ENCODE peak calls at places on chromosomes 4 and X, in nine cellular contexts. Z, B, V, F, G, X, Q, O and P are unnamed samples.

GRCh38 chr4:146469053-146469452 is 52.7 kb downstream of the SLC10A7 start:
- DNase-seq in O (no peak), F (no peak), X (no peak), B (no peak), Z (no peak), G (no peak), V (peak; percentile 13), Q (no peak), P (no peak)

GRCh38 chr4:111675746-111676145 is 469.5 kb upstream of the FAM241A start:
- DNase-seq in Z (no peak), O (no peak), G (no peak), B (no peak), X (no peak), Q (no peak), V (no peak), F (no peak), P (no peak)

GRCh38 chr4:94743838-94744237 is 13.9 kb upstream of the BMPR1B start:
- DNase-seq in O (no peak), G (no peak), Q (no peak), X (no peak), F (no peak), B (no peak), V (no peak), Z (no peak), P (no peak)

GRCh38 chrX:153409414-153410101 is 1.7 kb upstream of the ZFP92 start:
- DNase-seq in O (no peak), B (no peak), V (no peak), X (no peak), Z (no peak), G (no peak), Q (no peak), F (no peak), P (no peak)

GRCh38 chrX:107766470-107767140 is 9.0 kb downstream of the TSC22D3 start:
- DNase-seq in B (peak; percentile 71), O (peak; percentile 67), Q (peak; percentile 72), V (peak; percentile 25), F (peak; percentile 75), G (peak; percentile 70), Z (no peak), X (no peak), P (no peak)

GRCh38 chr4:138688531-138689181 is 326.9 kb upstream of the NOCT start:
- DNase-seq in X (no peak), B (no peak), O (peak; percentile 16), F (no peak), V (no peak), Q (no peak), Z (no peak), G (no peak), P (no peak)

GRCh38 chr4:85555210-85555609 is 80.3 kb downstream of the ARHGAP24 start:
- DNase-seq in O (peak; percentile 11), X (no peak), Z (no peak), V (peak; percentile 7), Q (no peak), G (no peak), B (no peak), F (no peak), P (no peak)

GRCh38 chr4:189940178-189941004 is at the start of gene FRG1:
- DNase-seq in Z (peak; percentile 96), O (peak; percentile 95), G (peak; percentile 87), V (peak; percentile 94), F (peak; percentile 96), Q (peak; percentile 97), X (peak; percentile 95), B (peak; percentile 96), P (peak; percentile 85)

GRCh38 chrX:56804867-56805266 is 75.8 kb downstream of the NBDY start:
- DNase-seq in F (no peak), V (no peak), O (no peak), Q (peak; percentile 10), B (no peak), Z (no peak), G (no peak), X (no peak), P (no peak)

GRCh38 chrX:56803849-56804681 is 75.0 kb downstream of the NBDY start:
- DNase-seq in B (no peak), Z (no peak), G (no peak), X (no peak), F (no peak), Q (peak; percentile 29), O (no peak), V (no peak), P (no peak)

GRCh38 chrX:56802428-56802827 is 73.4 kb downstream of the NBDY start:
- DNase-seq in G (no peak), O (no peak), Z (no peak), X (no peak), B (no peak), Q (no peak), F (no peak), V (no peak), P (no peak)

GRCh38 chrX:56805399-56805798 is 76.4 kb downstream of the NBDY start:
- DNase-seq in V (no peak), G (no peak), B (no peak), Q (peak; percentile 21), O (no peak), Z (no peak), F (no peak), X (no peak), P (no peak)

DNA sequence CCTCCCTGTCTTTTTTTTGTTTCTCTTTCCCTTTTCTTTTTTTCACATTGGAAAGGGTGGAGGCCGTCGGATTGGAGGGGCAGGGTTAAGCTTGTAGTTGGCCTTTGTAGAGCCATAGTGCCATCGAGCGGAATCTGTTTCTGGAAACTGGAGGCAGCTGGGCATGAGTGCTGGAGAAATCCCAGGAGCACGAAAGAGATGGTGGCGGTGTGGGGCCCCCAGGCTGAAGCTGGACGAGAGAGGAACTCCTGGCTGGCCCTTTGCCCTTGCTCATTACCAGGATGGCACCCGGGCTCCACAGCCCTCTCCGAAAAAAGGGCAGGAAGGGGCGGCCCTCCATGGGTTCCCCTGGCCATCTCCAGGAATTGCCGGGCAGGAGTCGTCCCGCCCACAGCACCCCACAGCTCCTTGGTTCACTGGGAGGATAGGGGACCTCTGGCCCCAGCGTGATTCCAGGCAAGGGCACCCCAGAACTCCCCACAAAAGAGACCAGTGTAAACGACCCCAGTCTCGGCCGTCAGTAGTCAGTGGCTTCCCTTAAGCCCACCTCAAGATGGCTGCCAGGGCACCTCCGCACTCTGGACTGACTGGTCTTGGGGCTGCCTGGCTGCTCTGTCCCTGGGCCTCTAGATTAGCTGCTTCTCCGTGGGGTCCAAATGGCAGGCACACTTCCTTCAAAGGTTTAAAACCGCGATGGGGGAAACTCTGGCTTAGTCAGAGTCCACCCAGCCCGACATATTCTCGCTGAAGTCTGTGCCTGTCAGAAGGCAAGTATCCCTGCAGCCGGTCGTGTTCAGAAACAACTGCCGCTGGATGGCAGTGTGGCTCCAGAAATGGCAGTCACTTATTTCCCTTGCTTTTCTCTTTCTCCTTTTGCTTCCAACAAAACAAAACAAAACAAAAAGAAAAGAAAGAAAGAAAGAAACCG is 74.1 kb downstream of the NBDY start:
- DNase-seq in B (peak; percentile 87), O (peak; percentile 93), Q (peak; percentile 89), V (peak; percentile 62), G (peak; percentile 73), F (peak; percentile 75), X (peak; percentile 81), Z (no peak), P (peak; percentile 47)
- H3K4me3 ChIP-seq in B (peak overlapping the region; percentile 47), O (peak overlapping the region; percentile 72), Q (no peak overlapping the region), V (no peak overlapping the region), G (no peak overlapping the region), F (no peak overlapping the region), X (peak overlapping the region; percentile 54), Z (peak overlapping the region; percentile 8), P (no peak overlapping the region)

DNA sequence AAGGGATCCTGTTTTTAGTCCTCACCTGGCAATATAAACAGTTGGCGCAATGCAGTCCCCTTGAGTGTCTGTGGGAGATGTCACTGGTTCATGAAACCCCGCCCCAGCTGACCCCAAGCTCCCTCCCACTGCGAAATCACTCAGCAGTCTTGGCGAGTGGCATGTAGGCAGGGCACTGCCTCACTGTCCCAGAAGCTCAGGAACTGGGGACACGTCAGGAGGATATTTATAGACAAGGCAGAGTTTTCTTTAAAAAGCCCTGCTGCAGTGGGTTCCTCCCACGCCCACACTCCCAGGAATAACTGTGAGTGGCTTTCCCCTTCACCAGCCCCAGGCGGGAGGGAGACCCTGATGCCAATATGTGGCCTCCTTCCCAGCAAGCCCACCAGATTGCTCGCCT is 44.3 kb upstream of the PPP2R2C start:
- DNase-seq in G (no peak), Z (no peak), B (no peak), Q (no peak), X (no peak), V (no peak), F (no peak), O (no peak), P (no peak)
- TF ChIP-seq CTCF in G (no peak), Z (no peak), B (no peak), Q (no peak), X (no peak), V (no peak), F (no peak), O (no peak), P (no peak)

GRCh38 chrX:10212395-10212794 is 55.6 kb downstream of the CLCN4 start:
- DNase-seq in B (no peak), F (no peak), Z (no peak), V (no peak), G (no peak), O (no peak), X (no peak), Q (no peak), P (no peak)

GRCh38 chrX:10213716-10214115 is 56.9 kb downstream of the CLCN4 start:
- DNase-seq in B (no peak), Z (no peak), O (no peak), X (no peak), G (no peak), F (no peak), Q (no peak), V (no peak), P (no peak)

GRCh38 chrX:10221651-10222050 is 64.9 kb downstream of the CLCN4 start:
- DNase-seq in X (no peak), G (no peak), Q (no peak), V (no peak), Z (no peak), O (no peak), F (no peak), B (no peak), P (no peak)

GRCh38 chrX:10217218-10217617 is 60.4 kb downstream of the CLCN4 start:
- DNase-seq in Z (no peak), B (no peak), X (no peak), V (no peak), F (no peak), O (no peak), Q (no peak), G (peak; percentile 9), P (no peak)

DNA sequence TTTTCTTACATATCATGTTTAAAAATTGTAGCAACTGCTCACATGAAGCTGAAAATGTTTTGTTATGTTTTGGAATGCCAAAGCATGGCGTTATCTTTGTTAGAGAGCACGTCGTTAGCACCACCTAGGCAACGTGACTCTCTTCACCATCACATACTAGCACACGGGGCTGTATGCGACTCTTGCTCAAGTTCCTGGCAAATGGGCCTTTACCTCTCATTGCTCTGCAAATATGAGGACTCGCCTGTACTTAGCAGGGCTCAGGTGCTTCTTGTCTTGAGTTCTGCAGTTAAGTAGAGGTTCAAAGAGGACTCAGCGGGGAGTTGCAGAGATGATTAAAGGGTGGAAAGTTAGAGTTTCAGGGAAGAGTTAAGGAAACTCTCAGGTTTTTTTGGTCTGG is 59.4 kb downstream of the CLCN4 start:
- DNase-seq in G (no peak), Z (no peak), X (no peak), F (no peak), V (no peak), O (no peak), B (no peak), Q (no peak), P (no peak)
- H3K4me3 ChIP-seq in G (no peak overlapping the region), Z (no peak overlapping the region), X (no peak overlapping the region), F (no peak overlapping the region), V (no peak overlapping the region), O (no peak overlapping the region), B (no peak overlapping the region), Q (no peak overlapping the region), P (no peak overlapping the region)

DNA sequence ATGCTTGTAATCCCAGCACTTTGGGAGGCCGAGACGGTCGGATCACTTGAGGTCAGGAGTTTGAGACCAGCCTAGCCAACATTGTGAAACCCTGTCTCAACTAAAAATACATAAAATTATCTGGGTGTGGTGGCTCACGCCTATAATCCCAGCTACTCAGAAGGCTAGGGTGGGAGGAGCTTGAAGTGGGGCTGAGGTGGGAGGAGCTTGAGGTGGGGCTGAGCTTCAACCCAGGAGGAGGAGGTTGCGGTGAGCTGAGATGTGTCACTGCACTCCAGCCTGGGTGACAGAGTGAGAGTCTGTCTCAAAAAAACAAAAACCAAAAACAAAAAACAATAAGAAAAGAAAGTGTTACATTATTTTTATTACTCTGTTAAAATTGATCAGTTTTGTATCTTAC is 1164.4 kb upstream of the IGFBP7 start:
- DNase-seq in Q (no peak), G (peak; percentile 7), X (no peak), Z (no peak), F (no peak), V (no peak), B (no peak), O (no peak), P (no peak)
- TF ChIP-seq CTCF in Q (no peak), G (no peak), X (no peak), Z (no peak), F (no peak), V (no peak), B (no peak), O (no peak), P (no peak)